ENCODE peak calls at places on chromosome 13, in five cellular contexts. One of them, this sample, is unnamed. For H3K4me1, the result is how much of the 10 kb centered on the place peaks cover.

GRCh38 chr13:99303863-99304521 is 3.2 kb downstream of the GPR183 start:
- DNase-seq in K562: no peak
- DNase-seq in HCT116: no peak
- DNase-seq in H1: no peak
- DNase-seq in GM12878: no peak
- DNase-seq in this sample: no peak

GRCh38 chr13:108342369-108343289 is 73.1 kb downstream of the TNFSF13B start:
- DNase-seq in K562: no peak
- DNase-seq in HCT116: peak
- DNase-seq in H1: no peak
- DNase-seq in GM12878: peak
- DNase-seq in this sample: peak

GRCh38 chr13:21297452-21297851 is 121.0 kb downstream of the MRPL57 start:
- DNase-seq in K562: no peak
- DNase-seq in HCT116: no peak
- DNase-seq in H1: no peak
- DNase-seq in GM12878: no peak
- DNase-seq in this sample: no peak

GRCh38 chr13:73997964-73998363 is 136.2 kb downstream of the KLF12 start:
- DNase-seq in K562: no peak
- DNase-seq in HCT116: no peak
- DNase-seq in H1: no peak
- DNase-seq in GM12878: no peak
- DNase-seq in this sample: no peak

GRCh38 chr13:78958019-78958418 is 299.1 kb upstream of the OBI1 start:
- DNase-seq in K562: no peak
- DNase-seq in HCT116: no peak
- DNase-seq in H1: no peak
- DNase-seq in GM12878: no peak
- DNase-seq in this sample: no peak

GRCh38 chr13:27403252-27403678 is 21.2 kb upstream of the GTF3A start:
- DNase-seq in K562: no peak
- DNase-seq in HCT116: no peak
- DNase-seq in H1: no peak
- DNase-seq in GM12878: no peak
- DNase-seq in this sample: no peak

GRCh38 chr13:88908896-88909535 is 1237.8 kb downstream of the SLITRK5 start:
- DNase-seq in K562: no peak
- DNase-seq in HCT116: no peak
- DNase-seq in H1: no peak
- DNase-seq in GM12878: no peak
- DNase-seq in this sample: no peak

GRCh38 chr13:98476538-98476966 is 100.4 kb downstream of the STK24 start:
- DNase-seq in K562: peak
- DNase-seq in HCT116: peak
- DNase-seq in H1: no peak
- DNase-seq in GM12878: peak
- DNase-seq in this sample: no peak

GRCh38 chr13:34943675-34944634 is 1.9 kb downstream of the NBEA start:
- DNase-seq in K562: no peak
- DNase-seq in HCT116: no peak
- DNase-seq in H1: no peak
- DNase-seq in GM12878: no peak
- DNase-seq in this sample: no peak

GRCh38 chr13:104593251-104593576 is 1527.0 kb upstream of the SLC10A2 start:
- DNase-seq in K562: no peak
- DNase-seq in HCT116: no peak
- DNase-seq in H1: no peak
- DNase-seq in GM12878: no peak
- DNase-seq in this sample: no peak

GRCh38 chr13:33316890-33317289 is 31.3 kb upstream of the STARD13 start:
- DNase-seq in K562: no peak
- DNase-seq in HCT116: no peak
- DNase-seq in H1: no peak
- DNase-seq in GM12878: no peak
- DNase-seq in this sample: no peak

GRCh38 chr13:73677041-73677589 is 457.1 kb downstream of the KLF12 start:
- DNase-seq in K562: no peak
- DNase-seq in HCT116: no peak
- DNase-seq in H1: no peak
- DNase-seq in GM12878: no peak
- DNase-seq in this sample: no peak

DNA sequence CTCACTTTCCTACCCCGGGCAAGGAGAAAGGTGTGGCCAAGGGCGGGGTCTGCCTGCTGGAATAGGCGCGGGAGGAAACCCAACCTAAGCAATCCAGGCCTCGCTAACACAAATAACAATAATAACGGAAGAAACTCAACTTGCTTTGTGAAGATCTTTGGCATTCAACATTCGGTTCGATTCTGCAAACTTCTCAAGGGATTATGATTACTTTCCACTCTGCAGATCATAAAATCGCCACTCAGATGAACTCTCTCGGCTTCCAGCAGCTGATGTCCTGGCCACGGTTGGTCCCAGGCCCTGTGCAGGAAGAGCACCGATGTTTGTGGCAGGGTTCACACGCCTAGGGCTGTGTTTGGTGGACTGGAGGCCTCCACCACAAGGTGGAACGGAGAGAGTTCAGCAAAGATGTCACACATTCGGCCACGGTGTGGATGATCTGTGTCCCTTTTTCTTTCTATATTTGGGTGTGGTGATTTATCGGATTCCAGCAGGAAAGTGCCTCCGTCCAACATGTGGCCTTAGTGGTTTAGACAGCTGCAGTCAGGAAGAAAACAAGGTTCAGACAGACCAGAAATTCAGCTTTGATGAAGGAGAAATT is 420 bp upstream of the SHISA2 start:
- DNase-seq in K562: no peak
- DNase-seq in HCT116: no peak
- DNase-seq in H1: no peak
- DNase-seq in GM12878: no peak
- DNase-seq in this sample: no peak
- H3K9ac ChIP-seq in K562: no peak
- H3K9ac ChIP-seq in HCT116: no peak
- H3K9ac ChIP-seq in H1: no peak
- H3K9ac ChIP-seq in GM12878: no peak
- H3K9ac ChIP-seq in this sample: no peak

GRCh38 chr13:114061047-114061446 is 71.4 kb downstream of the RASA3 start:
- DNase-seq in K562: no peak
- DNase-seq in HCT116: no peak
- DNase-seq in H1: no peak
- DNase-seq in GM12878: no peak
- DNase-seq in this sample: no peak

GRCh38 chr13:114062754-114063153 is 69.7 kb downstream of the RASA3 start:
- DNase-seq in K562: no peak
- DNase-seq in HCT116: no peak
- DNase-seq in H1: no peak
- DNase-seq in GM12878: no peak
- DNase-seq in this sample: no peak

GRCh38 chr13:114059946-114060860 is 72.2 kb downstream of the RASA3 start:
- DNase-seq in K562: no peak
- DNase-seq in HCT116: no peak
- DNase-seq in H1: no peak
- DNase-seq in GM12878: no peak
- DNase-seq in this sample: no peak

GRCh38 chr13:114062341-114062740 is 70.1 kb downstream of the RASA3 start:
- DNase-seq in K562: no peak
- DNase-seq in HCT116: no peak
- DNase-seq in H1: no peak
- DNase-seq in GM12878: no peak
- DNase-seq in this sample: no peak

DNA sequence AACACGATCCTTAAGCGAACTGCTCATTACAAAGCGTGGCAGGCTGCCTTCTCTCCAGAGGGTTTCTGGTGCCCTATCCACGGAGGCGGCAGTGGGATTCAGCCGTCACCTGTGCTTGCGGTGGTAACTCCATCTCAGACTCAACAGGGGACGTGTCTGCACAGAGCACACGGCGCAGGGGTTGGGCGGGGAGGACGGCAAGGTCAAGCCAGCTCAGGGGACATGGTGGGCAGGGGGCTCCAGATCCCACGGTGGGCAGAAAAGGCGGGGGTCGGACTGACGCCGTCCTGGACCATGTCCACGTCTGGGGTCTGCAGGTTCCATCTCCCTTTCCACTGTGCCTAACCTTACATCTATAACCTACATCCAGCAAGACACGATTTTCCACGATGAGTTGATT is 70.7 kb downstream of the RASA3 start:
- DNase-seq in K562: no peak
- DNase-seq in HCT116: no peak
- DNase-seq in H1: no peak
- DNase-seq in GM12878: no peak
- DNase-seq in this sample: no peak
- H3K4me1 ChIP-seq in K562: half or more
- H3K4me1 ChIP-seq in HCT116: under half
- H3K4me1 ChIP-seq in H1: under half
- H3K4me1 ChIP-seq in GM12878: under half
- H3K4me1 ChIP-seq in this sample: under half

DNA sequence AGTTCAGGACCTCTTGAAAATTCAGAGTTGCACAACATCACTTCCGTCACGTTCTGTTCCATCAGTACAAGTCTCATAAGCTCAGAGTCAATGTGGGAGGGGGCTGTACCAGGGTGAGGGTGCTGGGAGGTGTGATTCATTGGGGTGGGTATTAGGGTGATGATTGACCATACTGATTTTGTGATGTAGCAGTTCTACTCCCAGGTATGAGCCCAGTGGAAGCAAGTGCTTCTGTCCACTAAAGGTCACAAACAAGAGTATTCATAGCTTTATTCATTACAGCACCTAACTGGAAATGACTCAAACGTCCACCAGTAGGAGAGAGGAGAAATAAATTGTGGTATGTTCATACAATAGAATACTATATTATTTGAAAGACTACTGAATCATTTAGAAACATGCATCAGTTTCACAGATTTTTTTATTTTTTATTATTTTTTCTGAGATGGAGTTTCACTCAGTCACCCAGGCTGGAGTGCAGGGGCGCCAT is 12.1 kb upstream of the UPF3A start:
- DNase-seq in K562: no peak
- DNase-seq in HCT116: no peak
- DNase-seq in H1: no peak
- DNase-seq in GM12878: no peak
- DNase-seq in this sample: no peak
- TF ChIP-seq YY1 in K562: no peak
- TF ChIP-seq YY1 in HCT116: no peak
- TF ChIP-seq YY1 in H1: no peak
- TF ChIP-seq YY1 in GM12878: no peak
- TF ChIP-seq YY1 in this sample: no peak

GRCh38 chr13:50731400-50731799 is 112.1 kb downstream of the DLEU7 start:
- DNase-seq in K562: no peak
- DNase-seq in HCT116: no peak
- DNase-seq in H1: no peak
- DNase-seq in GM12878: peak
- DNase-seq in this sample: no peak
- H3K9ac ChIP-seq in K562: no peak
- H3K9ac ChIP-seq in HCT116: no peak
- H3K9ac ChIP-seq in H1: no peak
- H3K9ac ChIP-seq in GM12878: no peak
- H3K9ac ChIP-seq in this sample: no peak

DNA sequence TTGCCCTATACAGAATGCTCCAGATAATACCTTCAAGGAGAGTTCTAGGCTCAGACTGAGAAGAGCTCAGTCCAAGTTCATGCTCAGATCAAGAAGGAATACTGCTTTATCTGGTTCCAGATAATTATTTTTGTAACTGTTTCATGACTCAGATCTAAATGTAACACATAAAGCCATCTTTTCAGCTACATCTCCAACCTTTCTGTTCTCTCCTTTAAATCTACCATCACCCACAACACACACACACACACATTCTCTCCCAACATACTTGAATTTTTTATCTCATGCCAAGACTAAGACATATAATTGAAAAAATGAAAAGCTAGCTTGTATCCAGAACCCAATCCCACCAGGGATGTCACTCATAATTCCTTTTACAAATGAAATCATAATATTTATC is 7.6 kb downstream of the KATNAL1 start:
- DNase-seq in K562: no peak
- DNase-seq in HCT116: no peak
- DNase-seq in H1: no peak
- DNase-seq in GM12878: no peak
- DNase-seq in this sample: no peak
- H3K4me1 ChIP-seq in K562: under half
- H3K4me1 ChIP-seq in HCT116: half or more
- H3K4me1 ChIP-seq in H1: under half
- H3K4me1 ChIP-seq in GM12878: under half
- H3K4me1 ChIP-seq in this sample: under half

GRCh38 chr13:110340812-110341444 is 33.8 kb downstream of the COL4A2 start:
- DNase-seq in K562: no peak
- DNase-seq in HCT116: no peak
- DNase-seq in H1: no peak
- DNase-seq in GM12878: no peak
- DNase-seq in this sample: no peak
- TF ChIP-seq YY1 in K562: no peak
- TF ChIP-seq YY1 in HCT116: no peak
- TF ChIP-seq YY1 in H1: no peak
- TF ChIP-seq YY1 in GM12878: peak
- TF ChIP-seq YY1 in this sample: no peak

GRCh38 chr13:113882266-113882627 is 18.4 kb upstream of the GAS6 start:
- DNase-seq in K562: no peak
- DNase-seq in HCT116: no peak
- DNase-seq in H1: no peak
- DNase-seq in GM12878: no peak
- DNase-seq in this sample: no peak
- H3K9ac ChIP-seq in K562: no peak
- H3K9ac ChIP-seq in HCT116: no peak
- H3K9ac ChIP-seq in H1: no peak
- H3K9ac ChIP-seq in GM12878: no peak
- H3K9ac ChIP-seq in this sample: no peak